ENCODE peak calls at places on chromosome 7, in nine cellular contexts. U is upper lobe of left lung, R is K562, A is endothelial cell of umbilical vein, C is transverse colon, W is H1, B is sigmoid colon, K is prostate gland, L is stomach. G is an unnamed sample.

GRCh38 chr7:2474224-2474623 is 2.0 kb downstream of the GRIFIN start:
- DNase-seq in U (peak), R (no peak), A (no peak), C (no peak), W (no peak), B (no peak), K (no peak), L (no peak), G (no peak)

GRCh38 chr7:130473877-130474276 is 18.0 kb upstream of the MEST start:
- DNase-seq in U (no peak), R (no peak), A (no peak), C (no peak), W (no peak), B (no peak), K (no peak), L (no peak), G (no peak)

GRCh38 chr7:19674266-19674960 is 34.4 kb downstream of the POLR1F start:
- DNase-seq in U (no peak), R (no peak), A (no peak), C (no peak), W (no peak), B (no peak), K (no peak), L (no peak), G (no peak)

GRCh38 chr7:106548491-106548890 is 112.5 kb downstream of the CCDC71L start:
- DNase-seq in U (no peak), R (no peak), A (no peak), C (no peak), W (no peak), B (no peak), K (no peak), L (no peak), G (no peak)

GRCh38 chr7:24836084-24836483 is 78.8 kb upstream of the GSDME start:
- DNase-seq in U (no peak), R (no peak), A (no peak), C (no peak), W (no peak), B (no peak), K (no peak), L (no peak), G (no peak)

GRCh38 chr7:129093867-129094456 is 39.1 kb upstream of the TNPO3 start:
- DNase-seq in U (no peak), R (no peak), A (no peak), C (no peak), W (no peak), B (no peak), K (no peak), L (no peak), G (no peak)

GRCh38 chr7:48518092-48518491 is 346.8 kb downstream of the ABCA13 start:
- DNase-seq in U (no peak), R (no peak), A (no peak), C (no peak), W (no peak), B (no peak), K (no peak), L (no peak), G (no peak)

GRCh38 chr7:156594283-156595080 is 46.1 kb upstream of the RNF32 start:
- DNase-seq in U (no peak), R (no peak), A (no peak), C (no peak), W (no peak), B (no peak), K (no peak), L (no peak), G (no peak)

GRCh38 chr7:106848851-106849442 is 16.1 kb upstream of the PIK3CG start:
- DNase-seq in U (no peak), R (peak), A (no peak), C (no peak), W (no peak), B (no peak), K (no peak), L (no peak), G (no peak)

GRCh38 chr7:100191775-100192174 is 14.1 kb downstream of the STAG3 start:
- DNase-seq in U (no peak), R (no peak), A (no peak), C (no peak), W (no peak), B (no peak), K (no peak), L (no peak), G (no peak)

GRCh38 chr7:23467731-23468720 is 2.3 kb downstream of the IGF2BP3 start:
- DNase-seq in U (peak), R (peak), A (peak), C (peak), W (peak), B (no peak), K (no peak), L (no peak), G (peak)

GRCh38 chr7:66245008-66245407 is 39.9 kb downstream of the TPST1 start:
- DNase-seq in U (no peak), R (no peak), A (no peak), C (no peak), W (no peak), B (no peak), K (no peak), L (no peak), G (no peak)

GRCh38 chr7:375901-376305 is 85.9 kb downstream of the FOXL3 start:
- DNase-seq in U (peak), R (no peak), A (no peak), C (peak), W (peak), B (no peak), K (no peak), L (peak), G (peak)

GRCh38 chr7:34130558-34131285 is 225.4 kb downstream of the BMPER start:
- DNase-seq in U (no peak), R (no peak), A (no peak), C (no peak), W (no peak), B (no peak), K (peak), L (no peak), G (no peak)

GRCh38 chr7:151436446-151437162 is 3.3 kb downstream of the CRYGN start:
- DNase-seq in U (peak), R (no peak), A (no peak), C (no peak), W (no peak), B (peak), K (no peak), L (no peak), G (no peak)

GRCh38 chr7:19051767-19052375 is 65.6 kb downstream of the TWIST1 start:
- DNase-seq in U (no peak), R (peak), A (peak), C (peak), W (peak), B (no peak), K (peak), L (peak), G (no peak)

GRCh38 chr7:25858200-25858561 is 293.8 kb upstream of the NFE2L3 start:
- DNase-seq in U (no peak), R (no peak), A (no peak), C (no peak), W (no peak), B (no peak), K (no peak), L (no peak), G (no peak)

GRCh38 chr7:158281441-158281840 is 306.2 kb downstream of the PTPRN2 start:
- DNase-seq in U (peak), R (no peak), A (no peak), C (no peak), W (no peak), B (peak), K (no peak), L (peak), G (peak)

GRCh38 chr7:4188646-4189045 is 493.4 kb upstream of the FOXK1 start:
- DNase-seq in U (no peak), R (no peak), A (no peak), C (no peak), W (no peak), B (no peak), K (no peak), L (no peak), G (no peak)

GRCh38 chr7:79452495-79453265 is 787 bp downstream of the MAGI2 start:
- DNase-seq in U (peak), R (no peak), A (peak), C (no peak), W (peak), B (peak), K (peak), L (no peak), G (peak)

GRCh38 chr7:155762639-155763038 is 49.6 kb downstream of the SHH start:
- DNase-seq in U (no peak), R (no peak), A (no peak), C (no peak), W (no peak), B (no peak), K (no peak), L (no peak), G (no peak)

GRCh38 chr7:54812747-54813146 is 53.7 kb upstream of the SEC61G start:
- DNase-seq in U (no peak), R (no peak), A (no peak), C (no peak), W (no peak), B (no peak), K (no peak), L (no peak), G (no peak)

GRCh38 chr7:44985900-44986217 is 7.0 kb upstream of the MYO1G start:
- DNase-seq in U (no peak), R (no peak), A (no peak), C (no peak), W (no peak), B (no peak), K (no peak), L (no peak), G (no peak)

GRCh38 chr7:130721486-130722277 is 12.3 kb downstream of the KLF14 start:
- DNase-seq in U (no peak), R (peak), A (peak), C (peak), W (peak), B (peak), K (peak), L (peak), G (peak)

GRCh38 chr7:108196004-108196403 is 65.8 kb upstream of the LAMB4 start:
- DNase-seq in U (no peak), R (no peak), A (peak), C (no peak), W (no peak), B (no peak), K (no peak), L (no peak), G (no peak)

GRCh38 chr7:87144173-87144657 is 8.0 kb upstream of the DMTF1 start:
- DNase-seq in U (no peak), R (no peak), A (no peak), C (no peak), W (no peak), B (no peak), K (no peak), L (no peak), G (no peak)

GRCh38 chr7:119664601-119665000 is 608.4 kb upstream of the KCND2 start:
- DNase-seq in U (no peak), R (no peak), A (peak), C (no peak), W (no peak), B (no peak), K (no peak), L (no peak), G (no peak)

GRCh38 chr7:30921951-30922401 is 10.3 kb downstream of the AQP1 start:
- DNase-seq in U (peak), R (no peak), A (no peak), C (peak), W (peak), B (peak), K (no peak), L (peak), G (peak)

GRCh38 chr7:152571031-152571430 is 104.9 kb downstream of the XRCC2 start:
- DNase-seq in U (no peak), R (no peak), A (no peak), C (no peak), W (no peak), B (no peak), K (no peak), L (no peak), G (peak)

GRCh38 chr7:114086491-114086905 is 167.7 kb upstream of the PPP1R3A start:
- DNase-seq in U (no peak), R (no peak), A (no peak), C (peak), W (peak), B (peak), K (peak), L (peak), G (no peak)

GRCh38 chr7:27192546-27193334 is 7.2 kb downstream of the HOXA13 start:
- DNase-seq in U (peak), R (no peak), A (no peak), C (peak), W (peak), B (peak), K (peak), L (no peak), G (peak)

GRCh38 chr7:28984631-28985030 is 26.5 kb upstream of the TRIL start:
- DNase-seq in U (peak), R (peak), A (peak), C (peak), W (no peak), B (peak), K (no peak), L (peak), G (no peak)

GRCh38 chr7:102122026-102122425 is 164.6 kb upstream of the SH2B2 start:
- DNase-seq in U (no peak), R (peak), A (peak), C (no peak), W (no peak), B (no peak), K (no peak), L (no peak), G (no peak)

GRCh38 chr7:124056234-124056633 is 23.4 kb upstream of the TMEM229A start:
- DNase-seq in U (no peak), R (no peak), A (no peak), C (no peak), W (no peak), B (no peak), K (no peak), L (no peak), G (no peak)

GRCh38 chr7:101816499-101817030 is 861 bp upstream of the CUX1 start:
- DNase-seq in U (peak), R (peak), A (no peak), C (peak), W (no peak), B (peak), K (peak), L (peak), G (peak)

GRCh38 chr7:90655566-90655965 is 59.4 kb downstream of the CDK14 start:
- DNase-seq in U (no peak), R (no peak), A (peak), C (no peak), W (no peak), B (no peak), K (no peak), L (no peak), G (no peak)

GRCh38 chr7:1529383-1530116 is 952 bp upstream of the MAFK start:
- DNase-seq in U (peak), R (no peak), A (no peak), C (no peak), W (no peak), B (peak), K (no peak), L (no peak), G (peak)

GRCh38 chr7:141460781-141461715 is 90.2 kb upstream of the AGK start:
- DNase-seq in U (no peak), R (no peak), A (no peak), C (no peak), W (no peak), B (no peak), K (peak), L (no peak), G (no peak)

GRCh38 chr7:10237306-10237705 is 736.4 kb upstream of the PHF14 start:
- DNase-seq in U (no peak), R (no peak), A (peak), C (no peak), W (no peak), B (no peak), K (no peak), L (no peak), G (no peak)

GRCh38 chr7:32670105-32670504 is 174.8 kb downstream of the AVL9 start:
- DNase-seq in U (no peak), R (peak), A (peak), C (peak), W (no peak), B (no peak), K (no peak), L (peak), G (no peak)
- H3K27ac ChIP-seq in U (no peak), R (peak), A (no peak), C (peak), W (no peak), B (peak), K (no peak), L (peak), G (no peak)

DNA sequence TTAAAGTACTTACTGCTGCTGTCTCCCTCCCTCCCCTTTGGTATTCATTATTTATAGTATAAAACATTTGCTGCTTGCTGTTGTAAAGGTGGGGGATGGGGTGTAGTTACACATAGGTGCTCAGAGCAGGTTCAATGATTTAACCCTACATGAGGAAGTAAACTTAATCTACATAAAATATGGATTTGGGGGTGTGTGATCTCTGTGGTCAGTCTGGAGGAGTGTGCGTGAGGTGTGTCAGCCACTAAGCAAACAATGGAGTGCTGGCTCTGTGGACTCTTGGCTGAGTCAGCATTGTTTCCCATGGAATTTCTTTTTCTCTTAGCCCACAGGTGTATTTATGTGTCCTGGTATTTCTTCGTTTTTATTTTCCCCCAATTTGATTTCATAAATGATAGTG is 133.9 kb downstream of the AUTS2 start:
- DNase-seq in U (no peak), R (no peak), A (no peak), C (peak), W (no peak), B (no peak), K (no peak), L (peak), G (no peak)
- H3K4me3 ChIP-seq in U (no peak), R (no peak), A (no peak), C (no peak), W (no peak), B (no peak), K (no peak), L (no peak), G (no peak)

DNA sequence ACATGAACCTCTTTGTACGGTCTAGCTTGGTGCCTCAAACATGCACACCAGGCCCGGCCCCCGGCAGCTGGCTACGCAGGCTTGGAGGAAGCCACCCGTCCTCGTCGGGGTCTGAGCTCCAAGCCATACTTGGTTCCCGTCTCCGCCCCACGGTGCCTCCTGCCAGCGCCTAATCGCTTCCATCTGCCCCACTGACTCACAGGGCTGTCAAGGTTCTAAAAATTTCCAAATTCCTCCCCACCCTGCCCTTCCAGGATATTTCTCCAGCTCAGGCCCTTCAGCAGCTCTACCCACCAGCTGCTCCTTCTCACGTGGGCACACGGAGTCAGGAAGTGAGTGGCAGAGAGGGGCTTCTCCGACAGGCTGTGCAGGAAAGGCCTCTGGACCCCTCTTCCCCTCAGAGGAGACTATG is 38.8 kb downstream of the TMEM270 start:
- DNase-seq in U (peak), R (no peak), A (peak), C (peak), W (no peak), B (peak), K (no peak), L (peak), G (no peak)
- TF ChIP-seq POLR2AphosphoS5 in U (peak), R (no peak), A (no peak), C (peak), W (no peak), B (no peak), K (no peak), L (no peak), G (no peak)

GRCh38 chr7:115869811-115870210 is 160.8 kb downstream of the TFEC start:
- DNase-seq in U (no peak), R (no peak), A (no peak), C (no peak), W (no peak), B (no peak), K (no peak), L (no peak), G (no peak)
- H3K27ac ChIP-seq in U (no peak), R (no peak), A (no peak), C (no peak), W (no peak), B (no peak), K (no peak), L (no peak), G (no peak)

DNA sequence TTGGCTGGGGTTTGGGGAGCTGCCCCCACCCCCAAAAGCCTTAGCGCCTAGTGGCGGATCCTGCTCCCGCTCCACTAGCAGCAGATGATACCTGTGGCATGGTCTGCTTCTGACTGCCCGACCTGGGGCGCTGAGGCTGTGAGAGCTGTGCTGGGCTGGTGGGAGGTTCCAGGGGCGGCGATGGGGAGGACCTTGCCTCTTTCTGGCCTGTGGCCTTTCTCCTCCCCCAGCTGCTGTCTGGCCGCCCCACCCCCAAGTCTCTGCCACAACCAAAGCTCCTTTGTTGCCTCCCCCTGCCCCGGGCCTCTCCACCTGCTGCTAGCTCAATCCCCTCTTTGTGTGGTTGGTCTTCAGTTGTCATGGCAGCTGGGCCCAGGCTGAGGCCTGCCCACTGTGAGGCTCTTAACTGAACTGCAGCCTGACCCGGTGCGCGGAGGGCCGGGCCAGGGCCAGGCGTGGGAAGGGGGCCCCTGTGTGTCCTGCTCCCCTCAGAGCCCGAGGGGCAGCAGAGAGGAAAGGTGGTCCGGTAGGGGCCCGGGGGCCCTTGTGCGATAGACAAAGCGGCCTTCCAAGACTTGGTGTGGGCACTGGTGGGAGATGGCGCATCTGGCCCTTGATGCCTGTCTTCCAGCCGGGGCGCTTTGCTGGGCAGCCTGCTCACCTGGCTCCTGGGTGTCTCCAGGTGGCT is 4.7 kb downstream of the ZNF775 start:
- DNase-seq in U (peak), R (no peak), A (no peak), C (peak), W (peak), B (peak), K (peak), L (no peak), G (no peak)
- H3K4me3 ChIP-seq in U (no peak), R (no peak), A (no peak), C (no peak), W (peak), B (no peak), K (no peak), L (no peak), G (no peak)

DNA sequence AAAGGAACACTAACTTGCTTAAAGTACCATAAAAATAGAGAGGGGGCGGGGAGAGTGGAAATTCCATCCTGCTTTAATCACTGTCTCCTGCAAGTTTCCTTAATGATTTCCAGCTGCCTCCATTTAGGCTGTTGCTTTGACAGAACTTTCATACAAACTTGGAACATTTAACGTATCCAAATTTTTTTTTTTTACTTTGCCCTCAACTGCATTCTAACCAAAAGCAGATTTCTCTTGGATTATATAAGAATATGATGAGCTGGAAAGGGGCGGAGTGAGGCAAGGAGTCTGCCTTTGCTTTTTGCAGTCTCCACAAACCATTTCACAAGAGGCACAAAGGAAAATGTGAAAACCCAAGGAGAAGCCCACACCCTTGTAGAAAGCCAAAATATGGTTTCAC is 46.6 kb upstream of the COL1A2 start:
- DNase-seq in U (no peak), R (no peak), A (peak), C (peak), W (no peak), B (peak), K (no peak), L (no peak), G (no peak)
- TF ChIP-seq POLR2AphosphoS5 in U (no peak), R (no peak), A (no peak), C (no peak), W (no peak), B (peak), K (no peak), L (no peak), G (no peak)

GRCh38 chr7:21293771-21294170 is 134.1 kb upstream of the SP4 start:
- DNase-seq in U (no peak), R (no peak), A (no peak), C (no peak), W (no peak), B (no peak), K (no peak), L (no peak), G (no peak)
- H3K27ac ChIP-seq in U (no peak), R (no peak), A (no peak), C (no peak), W (no peak), B (no peak), K (no peak), L (no peak), G (no peak)

G was measured in spleen.